ENCODE peak calls at places on chromosome 14, in six cellular contexts. One of them, this sample, is unnamed.

GRCh38 chr14:94570440-94570839 is 9.2 kb downstream of the SERPINA4 start:
- DNase-seq in lower lobe of right lung: no peak
- DNase-seq in BJ: no peak
- DNase-seq in HepG2: no peak
- DNase-seq in esophagus squamous epithelium: no peak
- DNase-seq in GM23338: no peak
- DNase-seq in this sample: no peak

GRCh38 chr14:98826618-98827017 is 445.4 kb downstream of the BCL11B start:
- DNase-seq in lower lobe of right lung: no peak
- DNase-seq in BJ: no peak
- DNase-seq in HepG2: no peak
- DNase-seq in esophagus squamous epithelium: no peak
- DNase-seq in GM23338: no peak
- DNase-seq in this sample: no peak

GRCh38 chr14:82657186-82657675 is 1123.6 kb upstream of the SEL1L start:
- DNase-seq in lower lobe of right lung: no peak
- DNase-seq in BJ: no peak
- DNase-seq in HepG2: no peak
- DNase-seq in esophagus squamous epithelium: no peak
- DNase-seq in GM23338: no peak
- DNase-seq in this sample: no peak

GRCh38 chr14:22898302-22898894 is 15.4 kb downstream of the REM2 start:
- DNase-seq in lower lobe of right lung: no peak
- DNase-seq in BJ: peak; percentile 39
- DNase-seq in HepG2: no peak
- DNase-seq in esophagus squamous epithelium: no peak
- DNase-seq in GM23338: no peak
- DNase-seq in this sample: peak; percentile 82

GRCh38 chr14:69535230-69535848 is 39.3 kb downstream of the CCDC177 start:
- DNase-seq in lower lobe of right lung: no peak
- DNase-seq in BJ: no peak
- DNase-seq in HepG2: peak; percentile 37
- DNase-seq in esophagus squamous epithelium: no peak
- DNase-seq in GM23338: peak; percentile 89
- DNase-seq in this sample: no peak

GRCh38 chr14:94396628-94397210 is 8.3 kb upstream of the SERPINA1 start:
- DNase-seq in lower lobe of right lung: no peak
- DNase-seq in BJ: no peak
- DNase-seq in HepG2: no peak
- DNase-seq in esophagus squamous epithelium: no peak
- DNase-seq in GM23338: no peak
- DNase-seq in this sample: no peak

GRCh38 chr14:55398679-55399078 is 13.0 kb downstream of the ATG14 start:
- DNase-seq in lower lobe of right lung: no peak
- DNase-seq in BJ: peak; percentile 91
- DNase-seq in HepG2: no peak
- DNase-seq in esophagus squamous epithelium: no peak
- DNase-seq in GM23338: no peak
- DNase-seq in this sample: peak; percentile 94

GRCh38 chr14:32764131-32764530 is 174.5 kb upstream of the NPAS3 start:
- DNase-seq in lower lobe of right lung: no peak
- DNase-seq in BJ: no peak
- DNase-seq in HepG2: no peak
- DNase-seq in esophagus squamous epithelium: no peak
- DNase-seq in GM23338: no peak
- DNase-seq in this sample: no peak

GRCh38 chr14:24399981-24400718 is 1.3 kb downstream of the NYNRIN start:
- DNase-seq in lower lobe of right lung: no peak
- DNase-seq in BJ: no peak
- DNase-seq in HepG2: no peak
- DNase-seq in esophagus squamous epithelium: no peak
- DNase-seq in GM23338: no peak
- DNase-seq in this sample: no peak

GRCh38 chr14:52080817-52081755 is 12.2 kb upstream of the NID2 start:
- DNase-seq in lower lobe of right lung: no peak
- DNase-seq in BJ: peak; percentile 81
- DNase-seq in HepG2: peak; percentile 23
- DNase-seq in esophagus squamous epithelium: no peak
- DNase-seq in GM23338: no peak
- DNase-seq in this sample: peak; percentile 84

GRCh38 chr14:71155743-71156142 is 248.5 kb downstream of the PCNX1 start:
- DNase-seq in lower lobe of right lung: no peak
- DNase-seq in BJ: no peak
- DNase-seq in HepG2: peak; percentile 30
- DNase-seq in esophagus squamous epithelium: no peak
- DNase-seq in GM23338: no peak
- DNase-seq in this sample: no peak

GRCh38 chr14:99872786-99873440 is 79.7 kb downstream of the EML1 start:
- DNase-seq in lower lobe of right lung: no peak
- DNase-seq in BJ: no peak
- DNase-seq in HepG2: no peak
- DNase-seq in esophagus squamous epithelium: no peak
- DNase-seq in GM23338: peak; percentile 81
- DNase-seq in this sample: no peak

GRCh38 chr14:64826845-64827244 is 52.9 kb downstream of the SPTB start:
- DNase-seq in lower lobe of right lung: no peak
- DNase-seq in BJ: no peak
- DNase-seq in HepG2: no peak
- DNase-seq in esophagus squamous epithelium: no peak
- DNase-seq in GM23338: no peak
- DNase-seq in this sample: no peak

GRCh38 chr14:84760506-84760905 is 769.4 kb upstream of the FLRT2 start:
- DNase-seq in lower lobe of right lung: no peak
- DNase-seq in BJ: peak; percentile 12
- DNase-seq in HepG2: no peak
- DNase-seq in esophagus squamous epithelium: no peak
- DNase-seq in GM23338: no peak
- DNase-seq in this sample: no peak

GRCh38 chr14:66032800-66033199 is 453.4 kb upstream of the CCDC196 start:
- DNase-seq in lower lobe of right lung: no peak
- DNase-seq in BJ: no peak
- DNase-seq in HepG2: no peak
- DNase-seq in esophagus squamous epithelium: no peak
- DNase-seq in GM23338: no peak
- DNase-seq in this sample: no peak

GRCh38 chr14:38616959-38617358 is 361.1 kb upstream of the CLEC14A start:
- DNase-seq in lower lobe of right lung: peak; percentile 60
- DNase-seq in BJ: no peak
- DNase-seq in HepG2: no peak
- DNase-seq in esophagus squamous epithelium: no peak
- DNase-seq in GM23338: peak; percentile 12
- DNase-seq in this sample: no peak

GRCh38 chr14:91115986-91116385 is 2.1 kb downstream of the DGLUCY start:
- DNase-seq in lower lobe of right lung: no peak
- DNase-seq in BJ: no peak
- DNase-seq in HepG2: no peak
- DNase-seq in esophagus squamous epithelium: no peak
- DNase-seq in GM23338: no peak
- DNase-seq in this sample: no peak

GRCh38 chr14:91117960-91118359 is 4.1 kb downstream of the DGLUCY start:
- DNase-seq in lower lobe of right lung: no peak
- DNase-seq in BJ: no peak
- DNase-seq in HepG2: no peak
- DNase-seq in esophagus squamous epithelium: no peak
- DNase-seq in GM23338: peak; percentile 46
- DNase-seq in this sample: no peak

GRCh38 chr14:91114079-91115065 is 499 bp downstream of the DGLUCY start:
- DNase-seq in lower lobe of right lung: peak; percentile 58
- DNase-seq in BJ: no peak
- DNase-seq in HepG2: peak; percentile 79
- DNase-seq in esophagus squamous epithelium: peak; percentile 39
- DNase-seq in GM23338: peak; percentile 94
- DNase-seq in this sample: no peak

GRCh38 chr14:91118511-91119068 is 4.7 kb downstream of the DGLUCY start:
- DNase-seq in lower lobe of right lung: no peak
- DNase-seq in BJ: no peak
- DNase-seq in HepG2: no peak
- DNase-seq in esophagus squamous epithelium: no peak
- DNase-seq in GM23338: peak; percentile 56
- DNase-seq in this sample: no peak

GRCh38 chr14:91116913-91117588 is 3.2 kb downstream of the DGLUCY start:
- DNase-seq in lower lobe of right lung: no peak
- DNase-seq in BJ: no peak
- DNase-seq in HepG2: no peak
- DNase-seq in esophagus squamous epithelium: no peak
- DNase-seq in GM23338: no peak
- DNase-seq in this sample: no peak
- H3K4me3 ChIP-seq in lower lobe of right lung: no peak overlapping the region
- H3K4me3 ChIP-seq in BJ: no peak overlapping the region
- H3K4me3 ChIP-seq in HepG2: no peak overlapping the region
- H3K4me3 ChIP-seq in esophagus squamous epithelium: no peak overlapping the region
- H3K4me3 ChIP-seq in GM23338: peak overlapping the region; percentile 15
- H3K4me3 ChIP-seq in this sample: no peak overlapping the region

DNA sequence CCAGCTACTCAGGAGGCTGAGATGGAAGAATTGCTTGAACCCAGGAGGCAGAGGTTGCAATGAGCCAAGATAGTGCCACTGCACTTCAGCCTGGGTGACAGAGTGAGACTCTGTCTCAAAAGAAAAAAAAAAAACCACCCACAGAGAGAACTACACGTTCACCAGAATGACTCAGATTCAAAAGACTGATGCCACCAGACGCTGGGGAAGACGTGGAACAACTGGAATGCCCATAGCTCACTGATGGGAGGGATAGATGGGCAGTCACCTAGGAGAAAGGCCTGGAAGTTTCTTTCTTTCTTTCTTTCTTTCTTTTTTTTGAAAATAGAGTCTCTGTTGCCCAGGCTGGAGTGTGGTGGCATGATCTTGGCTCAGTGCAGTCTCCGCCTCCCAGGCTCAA is 10.0 kb upstream of the KLC1 start:
- DNase-seq in lower lobe of right lung: no peak
- DNase-seq in BJ: no peak
- DNase-seq in HepG2: no peak
- DNase-seq in esophagus squamous epithelium: no peak
- DNase-seq in GM23338: no peak
- DNase-seq in this sample: no peak
- TF ChIP-seq CTCF in lower lobe of right lung: no peak
- TF ChIP-seq CTCF in BJ: no peak
- TF ChIP-seq CTCF in HepG2: no peak
- TF ChIP-seq CTCF in esophagus squamous epithelium: no peak
- TF ChIP-seq CTCF in GM23338: no peak
- TF ChIP-seq CTCF in this sample: no peak

DNA sequence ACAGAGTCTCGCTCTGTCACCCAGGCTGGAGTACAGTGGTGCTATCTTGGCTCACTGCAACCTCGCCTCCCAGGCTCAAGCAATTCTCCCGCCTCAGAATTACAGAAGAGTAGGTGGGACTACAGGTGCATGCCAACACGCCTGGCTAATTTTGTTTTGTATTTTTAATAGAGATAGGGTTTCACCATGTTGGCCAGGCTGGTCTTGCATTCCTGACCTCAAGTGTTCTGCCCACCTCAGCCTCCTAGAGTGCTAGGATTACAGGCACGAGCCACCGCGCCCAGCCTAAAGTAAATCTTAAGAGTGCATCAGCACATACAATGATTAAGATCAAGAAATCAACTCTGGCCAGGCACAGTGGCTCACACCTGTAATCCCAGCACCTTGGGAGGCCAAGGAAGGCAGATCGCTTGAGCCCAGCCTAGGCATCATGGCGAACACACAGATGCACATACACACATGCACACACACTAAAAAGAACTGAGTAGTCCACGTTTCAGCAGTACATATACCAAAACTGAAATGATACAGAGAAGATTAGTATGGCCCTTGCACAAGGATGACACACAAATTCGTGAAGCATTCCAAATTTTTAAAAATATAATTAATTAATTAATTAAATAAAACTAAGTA is 65.0 kb downstream of the HECTD1 start:
- DNase-seq in lower lobe of right lung: no peak
- DNase-seq in BJ: no peak
- DNase-seq in HepG2: no peak
- DNase-seq in esophagus squamous epithelium: no peak
- DNase-seq in GM23338: no peak
- DNase-seq in this sample: no peak
- H3K36me3 ChIP-seq in lower lobe of right lung: peaks cover 99% of the 10 kb centered on the region
- H3K36me3 ChIP-seq in BJ: peaks cover 3% of the 10 kb centered on the region
- H3K36me3 ChIP-seq in HepG2: peaks cover 93% of the 10 kb centered on the region
- H3K36me3 ChIP-seq in esophagus squamous epithelium: peaks cover 100% of the 10 kb centered on the region
- H3K36me3 ChIP-seq in GM23338: peaks cover 46% of the 10 kb centered on the region
- H3K36me3 ChIP-seq in this sample: no peaks in the 10 kb centered on the region

GRCh38 chr14:105420976-105421674 is 1.5 kb downstream of the MTA1 start:
- DNase-seq in lower lobe of right lung: no peak
- DNase-seq in BJ: no peak
- DNase-seq in HepG2: no peak
- DNase-seq in esophagus squamous epithelium: no peak
- DNase-seq in GM23338: no peak
- DNase-seq in this sample: no peak

GRCh38 chr14:105419055-105419304 is 647 bp upstream of the MTA1 start:
- DNase-seq in lower lobe of right lung: no peak
- DNase-seq in BJ: no peak
- DNase-seq in HepG2: no peak
- DNase-seq in esophagus squamous epithelium: no peak
- DNase-seq in GM23338: no peak
- DNase-seq in this sample: no peak

GRCh38 chr14:105418269-105419054 is 1.2 kb upstream of the MTA1 start:
- DNase-seq in lower lobe of right lung: no peak
- DNase-seq in BJ: no peak
- DNase-seq in HepG2: no peak
- DNase-seq in esophagus squamous epithelium: no peak
- DNase-seq in GM23338: no peak
- DNase-seq in this sample: no peak

GRCh38 chr14:105420141-105420975 is 731 bp downstream of the MTA1 start:
- DNase-seq in lower lobe of right lung: no peak
- DNase-seq in BJ: no peak
- DNase-seq in HepG2: no peak
- DNase-seq in esophagus squamous epithelium: no peak
- DNase-seq in GM23338: peak; percentile 27
- DNase-seq in this sample: no peak

GRCh38 chr14:105419305-105420091 is at the start of gene MTA1:
- DNase-seq in lower lobe of right lung: no peak
- DNase-seq in BJ: no peak
- DNase-seq in HepG2: peak; percentile 35
- DNase-seq in esophagus squamous epithelium: no peak
- DNase-seq in GM23338: peak; percentile 72
- DNase-seq in this sample: no peak
- H3K4me3 ChIP-seq in lower lobe of right lung: peak within 1 kb of the TSS; percentile 75
- H3K4me3 ChIP-seq in BJ: peak within 1 kb of the TSS; percentile 79
- H3K4me3 ChIP-seq in HepG2: peak within 1 kb of the TSS; percentile 76
- H3K4me3 ChIP-seq in esophagus squamous epithelium: peak within 1 kb of the TSS; percentile 70
- H3K4me3 ChIP-seq in GM23338: peak within 1 kb of the TSS; percentile 86
- H3K4me3 ChIP-seq in this sample: peak within 1 kb of the TSS; percentile 64